ENCODE peak calls at places on chromosome 22, in eight cellular contexts. R is fibroblast of lung, I is colonic mucosa, S is cardiac muscle cell, F is kidney, U is dorsolateral prefrontal cortex, C is GM12878, H is cardiac fibroblast. M is an unnamed sample.

GRCh38 chr22:43263645-43264514 is 76.9 kb upstream of the TTLL12 start:
- DNase-seq in I (peak), F (peak), U (no peak), R (peak), S (no peak), H (peak), C (peak), M (peak)

GRCh38 chr22:49702068-49702397 is 125.6 kb downstream of the BRD1 start:
- DNase-seq in R (no peak), U (no peak), C (no peak), S (no peak), F (no peak), I (no peak), H (no peak), M (no peak)

GRCh38 chr22:27397948-27398330 is 403.6 kb downstream of the MN1 start:
- DNase-seq in H (peak), F (peak), C (no peak), S (no peak), U (no peak), R (peak), I (peak), M (no peak)

GRCh38 chr22:25482868-25483639 is 81.4 kb upstream of the GRK3 start:
- DNase-seq in S (no peak), F (no peak), H (no peak), I (no peak), C (no peak), R (no peak), U (peak), M (no peak)

GRCh38 chr22:18136563-18137320 is 13.2 kb upstream of the USP18 start:
- DNase-seq in R (no peak), H (no peak), U (no peak), F (no peak), C (no peak), I (no peak), S (no peak), M (no peak)

GRCh38 chr22:40670058-40670457 is 9.2 kb upstream of the MCHR1 start:
- DNase-seq in R (no peak), S (no peak), F (no peak), I (no peak), C (no peak), H (no peak), U (no peak), M (no peak)

GRCh38 chr22:48760481-48761238 is 1067.0 kb downstream of the BRD1 start:
- DNase-seq in F (no peak), C (no peak), S (no peak), H (no peak), R (no peak), U (peak), I (peak), M (no peak)

GRCh38 chr22:31943206-31943975 is 944 bp upstream of the YWHAH start:
- DNase-seq in H (no peak), S (no peak), C (no peak), I (no peak), U (no peak), R (no peak), F (no peak), M (no peak)

GRCh38 chr22:42747701-42748513 is 27.2 kb upstream of the A4GALT start:
- DNase-seq in S (peak), C (no peak), H (peak), I (no peak), U (no peak), R (peak), F (no peak), M (no peak)

GRCh38 chr22:27113211-27114030 is 456.0 kb downstream of the MIAT start:
- DNase-seq in R (peak), S (no peak), F (no peak), I (peak), H (peak), U (peak), C (no peak), M (no peak)

GRCh38 chr22:25085930-25086901 is 113.4 kb upstream of the CRYBB3 start:
- DNase-seq in H (peak), I (no peak), S (no peak), F (peak), U (no peak), R (no peak), C (peak), M (peak)

GRCh38 chr22:43631846-43632245 is 180.3 kb downstream of the EFCAB6 start:
- DNase-seq in F (no peak), I (no peak), R (no peak), H (no peak), C (no peak), S (no peak), U (no peak), M (no peak)

GRCh38 chr22:26568207-26568706 is 21.7 kb downstream of the TPST2 start:
- DNase-seq in C (no peak), S (no peak), F (peak), U (no peak), H (no peak), R (peak), I (no peak), M (no peak)

GRCh38 chr22:50691521-50691920 is 18.9 kb downstream of the SHANK3 start:
- DNase-seq in H (peak), R (peak), F (no peak), U (peak), I (no peak), C (peak), S (peak), M (no peak)

GRCh38 chr22:30206964-30207363 is 39.6 kb downstream of the LIF start:
- DNase-seq in U (peak), I (no peak), S (peak), R (peak), F (peak), C (no peak), H (peak), M (no peak)

GRCh38 chr22:39108487-39108886 is 11.4 kb downstream of the APOBEC3H start:
- DNase-seq in R (no peak), F (no peak), S (no peak), H (no peak), I (no peak), C (no peak), U (no peak), M (no peak)

GRCh38 chr22:47659467-47660302 is 897.2 kb downstream of the TBC1D22A start:
- DNase-seq in U (no peak), S (no peak), I (no peak), R (no peak), F (no peak), C (no peak), H (no peak), M (no peak)

GRCh38 chr22:17107547-17107810 is 13.7 kb downstream of the TMEM121B start:
- DNase-seq in C (no peak), F (no peak), H (no peak), R (no peak), U (no peak), S (no peak), I (no peak), M (no peak)

GRCh38 chr22:17106785-17107546 is 14.2 kb downstream of the TMEM121B start:
- DNase-seq in U (no peak), C (no peak), S (no peak), R (no peak), H (no peak), F (no peak), I (no peak), M (no peak)

GRCh38 chr22:17105143-17106129 is 15.7 kb downstream of the TMEM121B start:
- DNase-seq in U (no peak), R (no peak), S (no peak), F (no peak), H (no peak), C (no peak), I (no peak), M (no peak)

GRCh38 chr22:17104336-17104935 is 16.7 kb downstream of the TMEM121B start:
- DNase-seq in R (no peak), C (no peak), H (no peak), U (no peak), F (no peak), S (no peak), I (no peak), M (no peak)

GRCh38 chr22:17106161-17106784 is 14.9 kb downstream of the TMEM121B start:
- DNase-seq in C (no peak), R (no peak), F (no peak), U (no peak), H (no peak), I (no peak), S (no peak), M (no peak)
- H3K4me3 ChIP-seq in C (no peak), R (no peak), F (no peak), U (no peak), H (no peak), I (no peak), S (no peak), M (no peak)

GRCh38 chr22:46534177-46534776 is 3.1 kb downstream of the CELSR1 start:
- DNase-seq in R (no peak), F (peak), H (no peak), I (no peak), S (no peak), U (no peak), C (no peak), M (no peak)

GRCh38 chr22:46535876-46536558 is 1.4 kb downstream of the CELSR1 start:
- DNase-seq in R (no peak), F (peak), C (no peak), I (no peak), H (no peak), S (no peak), U (no peak), M (no peak)

GRCh38 chr22:46531776-46532175 is 5.6 kb downstream of the CELSR1 start:
- DNase-seq in I (no peak), F (no peak), U (no peak), S (no peak), C (no peak), H (no peak), R (no peak), M (no peak)

GRCh38 chr22:46534901-46535630 is 2.4 kb downstream of the CELSR1 start:
- DNase-seq in F (peak), C (no peak), H (no peak), I (no peak), S (no peak), R (no peak), U (no peak), M (no peak)

DNA sequence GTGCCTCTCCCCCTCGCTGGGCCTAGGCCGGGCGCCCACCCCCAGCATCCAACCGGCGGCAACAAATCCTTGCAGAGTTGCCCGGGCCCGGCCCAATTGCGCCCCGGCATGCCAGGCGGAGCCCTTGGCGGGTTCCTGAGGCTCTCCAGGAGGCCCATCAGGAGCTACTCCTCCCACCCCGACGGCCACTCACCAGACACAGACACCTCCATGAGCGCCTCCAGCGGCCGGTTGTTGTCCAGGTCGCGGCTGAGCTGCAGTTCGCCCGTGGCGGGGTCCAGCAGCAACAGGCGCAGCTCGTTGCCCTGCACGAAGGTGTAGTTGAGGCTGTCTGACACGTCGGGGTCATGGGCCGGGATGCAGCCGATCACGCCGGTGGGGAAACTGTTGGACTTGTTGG is 4.0 kb downstream of the CELSR1 start:
- DNase-seq in U (no peak), I (no peak), S (no peak), H (no peak), R (no peak), F (peak), C (no peak), M (no peak)
- TF ChIP-seq CTCF in U (no peak), I (no peak), S (no peak), H (no peak), R (no peak), F (no peak), C (no peak), M (no peak)

DNA sequence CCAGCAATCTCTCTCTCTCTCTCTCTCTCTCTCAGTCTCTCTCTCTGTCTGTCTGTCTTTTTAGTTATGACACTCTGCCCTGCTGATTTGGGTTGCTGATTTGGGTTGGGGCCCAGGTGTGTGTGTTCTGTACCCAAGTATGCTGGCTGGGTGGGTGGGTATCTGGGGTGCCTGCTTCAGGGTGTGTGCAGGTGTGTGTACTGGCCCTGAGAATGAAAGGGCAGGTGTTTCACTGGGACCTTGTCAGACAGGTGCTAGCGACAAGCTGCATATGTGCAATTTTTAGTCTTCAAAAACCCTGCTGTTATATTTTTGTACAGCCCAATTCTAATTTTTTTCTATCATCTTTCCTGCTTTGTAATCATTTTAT is 940 bp downstream of the CSF2RB start:
- DNase-seq in H (no peak), S (no peak), C (no peak), F (no peak), R (no peak), I (no peak), U (no peak), M (no peak)
- H3K4me3 ChIP-seq in H (no peak), S (no peak), C (peak), F (no peak), R (no peak), I (peak), U (no peak), M (peak)

GRCh38 chr22:23531966-23532735 is 47.9 kb downstream of the IGLL1 start:
- DNase-seq in H (no peak), C (no peak), U (no peak), R (no peak), S (no peak), I (no peak), F (peak), M (no peak)

GRCh38 chr22:23534201-23534850 is 45.8 kb downstream of the IGLL1 start:
- DNase-seq in S (no peak), R (no peak), I (no peak), C (no peak), U (no peak), F (peak), H (no peak), M (no peak)

GRCh38 chr22:23533771-23534191 is 46.3 kb downstream of the IGLL1 start:
- DNase-seq in C (no peak), I (peak), S (no peak), R (no peak), F (peak), U (no peak), H (peak), M (no peak)

GRCh38 chr22:23532756-23533155 is 47.3 kb downstream of the IGLL1 start:
- DNase-seq in F (peak), C (no peak), U (no peak), R (no peak), I (no peak), H (no peak), S (no peak), M (no peak)

DNA sequence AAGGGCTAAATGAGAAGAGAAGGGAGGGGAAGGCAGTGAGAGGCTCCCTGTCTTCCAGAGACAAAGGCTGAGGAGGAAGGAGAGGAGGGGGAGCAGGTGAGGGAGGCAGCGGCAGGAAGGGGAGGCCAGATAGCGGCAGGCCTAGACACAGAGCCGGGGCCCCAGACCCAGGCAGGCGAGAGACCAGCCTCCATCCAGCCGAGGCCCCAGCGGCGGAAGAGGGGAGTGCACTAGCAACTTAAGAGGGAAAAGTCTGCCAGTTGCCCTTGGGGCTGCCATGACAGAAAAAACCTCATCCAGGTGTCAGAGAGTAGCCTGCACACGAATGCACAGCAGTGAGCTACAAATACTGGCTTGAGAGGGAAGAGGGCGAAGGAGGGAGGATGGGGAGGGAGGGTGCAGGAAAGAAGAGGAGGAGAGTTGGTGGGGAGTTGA is 46.7 kb downstream of the IGLL1 start:
- DNase-seq in R (no peak), S (peak), I (no peak), C (no peak), H (peak), U (no peak), F (peak), M (no peak)
- TF ChIP-seq CTCF in R (peak), S (peak), I (no peak), C (peak), H (peak), U (no peak), F (peak), M (peak)

GRCh38 chr22:20862540-20862939 is 3.7 kb downstream of the SNAP29 start:
- DNase-seq in C (no peak), S (no peak), I (no peak), U (no peak), F (peak), H (no peak), R (no peak), M (no peak)
- H3K4me3 ChIP-seq in C (no peak), S (no peak), I (no peak), U (no peak), F (no peak), H (no peak), R (no peak), M (no peak)

GRCh38 chr22:44703269-44703870 is 1.4 kb downstream of the PRR5 start:
- DNase-seq in C (no peak), F (no peak), S (no peak), I (no peak), U (no peak), R (no peak), H (no peak), M (no peak)
- TF ChIP-seq CTCF in C (no peak), F (no peak), S (no peak), I (no peak), U (no peak), R (no peak), H (no peak), M (no peak)

GRCh38 chr22:19580291-19580890 is 56.2 kb upstream of the CLDN5 start:
- DNase-seq in R (no peak), S (no peak), H (no peak), C (no peak), I (no peak), U (no peak), F (no peak), M (no peak)

GRCh38 chr22:19578180-19579004 is 54.2 kb upstream of the CLDN5 start:
- DNase-seq in F (no peak), H (no peak), U (no peak), C (no peak), I (no peak), R (no peak), S (no peak), M (no peak)

GRCh38 chr22:19582033-19582693 is 58.0 kb upstream of the CLDN5 start:
- DNase-seq in U (no peak), H (no peak), R (no peak), I (no peak), S (no peak), F (no peak), C (no peak), M (no peak)

GRCh38 chr22:19579113-19579811 is 55.1 kb upstream of the CLDN5 start:
- DNase-seq in I (no peak), F (no peak), C (no peak), R (peak), U (no peak), S (no peak), H (no peak), M (no peak)

DNA sequence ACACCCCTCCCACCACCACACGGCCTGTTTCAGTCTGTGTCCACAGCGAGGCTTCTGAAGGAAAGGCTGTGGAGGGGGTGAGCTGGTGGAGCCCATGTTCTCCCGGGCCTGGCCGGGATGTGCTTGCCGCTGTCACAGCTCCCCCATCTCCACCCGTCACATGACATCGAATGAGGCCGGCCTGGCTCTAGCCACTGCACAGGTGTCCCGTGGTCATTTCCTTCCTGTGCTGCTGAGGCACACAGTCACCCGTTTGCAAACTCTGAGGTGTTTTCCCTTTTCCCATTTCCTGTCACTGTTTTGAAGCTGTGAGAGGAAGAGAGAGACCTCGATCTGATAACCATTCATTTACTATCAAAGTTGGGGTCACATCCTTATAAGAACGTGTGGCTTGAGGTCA is 55.7 kb upstream of the CLDN5 start:
- DNase-seq in I (no peak), H (peak), U (no peak), C (peak), R (no peak), S (no peak), F (peak), M (no peak)
- H3K4me3 ChIP-seq in I (no peak), H (no peak), U (no peak), C (no peak), R (no peak), S (no peak), F (no peak), M (no peak)

M was measured in GM06990.